ENCODE peak calls at places on chromosomes 6 and 20, in five cellular contexts. One of them, this sample, is unnamed. For H3K9me3 and H3K4me1, the result is how much of the 10 kb centered on the place peaks cover.

GRCh38 chr20:4607287-4607713 is 114.4 kb upstream of the PRND start:
- DNase-seq in stomach: peak
- DNase-seq in A549: peak
- DNase-seq in tibial nerve: peak
- DNase-seq in GM12878: peak
- DNase-seq in this sample: peak

GRCh38 chr20:53930651-53931504 is 139.5 kb downstream of the BCAS1 start:
- DNase-seq in tibial nerve: no peak
- DNase-seq in A549: no peak
- DNase-seq in stomach: no peak
- DNase-seq in GM12878: no peak
- DNase-seq in this sample: no peak

GRCh38 chr20:21027569-21027968 is 78.6 kb downstream of the LINC00237 start:
- DNase-seq in GM12878: no peak
- DNase-seq in tibial nerve: no peak
- DNase-seq in stomach: no peak
- DNase-seq in A549: peak
- DNase-seq in this sample: no peak

GRCh38 chr6:129111853-129112252 is 228.9 kb downstream of the LAMA2 start:
- DNase-seq in stomach: no peak
- DNase-seq in tibial nerve: no peak
- DNase-seq in A549: no peak
- DNase-seq in GM12878: no peak
- DNase-seq in this sample: no peak

GRCh38 chr6:126312013-126312665 is 27.8 kb upstream of the CENPW start:
- DNase-seq in A549: peak
- DNase-seq in tibial nerve: no peak
- DNase-seq in GM12878: no peak
- DNase-seq in stomach: no peak
- DNase-seq in this sample: no peak

GRCh38 chr6:63476302-63476701 is 96.0 kb upstream of the LOC128125822 start:
- DNase-seq in GM12878: no peak
- DNase-seq in stomach: no peak
- DNase-seq in tibial nerve: no peak
- DNase-seq in A549: no peak
- DNase-seq in this sample: no peak

GRCh38 chr20:36770680-36771079 is 2.9 kb downstream of the DSN1 start:
- DNase-seq in A549: no peak
- DNase-seq in GM12878: no peak
- DNase-seq in stomach: no peak
- DNase-seq in tibial nerve: no peak
- DNase-seq in this sample: no peak

GRCh38 chr20:45308078-45308778 is at the start of gene MATN4:
- DNase-seq in A549: no peak
- DNase-seq in tibial nerve: no peak
- DNase-seq in stomach: peak
- DNase-seq in GM12878: no peak
- DNase-seq in this sample: peak

GRCh38 chr20:50338479-50339195 is 148.0 kb downstream of the CEBPB start:
- DNase-seq in A549: no peak
- DNase-seq in tibial nerve: no peak
- DNase-seq in stomach: no peak
- DNase-seq in GM12878: peak
- DNase-seq in this sample: no peak

GRCh38 chr6:170208171-170208601 is 82.7 kb downstream of the DLL1 start:
- DNase-seq in A549: no peak
- DNase-seq in tibial nerve: peak
- DNase-seq in GM12878: no peak
- DNase-seq in stomach: peak
- DNase-seq in this sample: no peak

GRCh38 chr6:170206317-170206621 is 84.6 kb downstream of the DLL1 start:
- DNase-seq in A549: no peak
- DNase-seq in GM12878: no peak
- DNase-seq in stomach: peak
- DNase-seq in tibial nerve: peak
- DNase-seq in this sample: no peak

GRCh38 chr6:170208651-170209353 is 82.1 kb downstream of the DLL1 start:
- DNase-seq in tibial nerve: peak
- DNase-seq in stomach: peak
- DNase-seq in GM12878: no peak
- DNase-seq in A549: no peak
- DNase-seq in this sample: no peak

GRCh38 chr6:170206931-170207431 is 83.9 kb downstream of the DLL1 start:
- DNase-seq in A549: no peak
- DNase-seq in stomach: peak
- DNase-seq in GM12878: no peak
- DNase-seq in tibial nerve: no peak
- DNase-seq in this sample: no peak

DNA sequence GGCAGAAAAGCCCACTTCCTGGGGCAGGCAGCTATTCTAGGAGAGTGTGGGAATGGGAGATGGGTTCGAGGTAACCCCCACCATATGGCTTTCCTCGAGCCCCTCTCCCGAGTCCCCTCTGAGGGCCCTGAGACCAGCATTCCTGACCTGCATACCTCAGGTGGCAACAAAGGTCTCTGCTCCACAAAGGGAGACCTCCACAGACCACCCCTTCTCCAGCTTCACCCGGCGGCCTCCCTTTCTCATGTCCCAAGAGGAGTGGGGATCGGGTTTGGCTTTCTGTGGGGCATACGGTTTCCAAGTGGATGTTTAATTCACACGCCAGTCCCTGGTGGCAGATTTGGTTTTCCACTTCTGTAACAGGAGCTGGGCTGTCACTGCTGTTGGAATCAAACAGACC is 83.3 kb downstream of the DLL1 start:
- DNase-seq in tibial nerve: peak
- DNase-seq in stomach: peak
- DNase-seq in GM12878: no peak
- DNase-seq in A549: no peak
- DNase-seq in this sample: no peak
- H3K9me3 ChIP-seq in tibial nerve: under half
- H3K9me3 ChIP-seq in stomach: under half
- H3K9me3 ChIP-seq in GM12878: under half
- H3K9me3 ChIP-seq in A549: under half
- H3K9me3 ChIP-seq in this sample: under half

DNA sequence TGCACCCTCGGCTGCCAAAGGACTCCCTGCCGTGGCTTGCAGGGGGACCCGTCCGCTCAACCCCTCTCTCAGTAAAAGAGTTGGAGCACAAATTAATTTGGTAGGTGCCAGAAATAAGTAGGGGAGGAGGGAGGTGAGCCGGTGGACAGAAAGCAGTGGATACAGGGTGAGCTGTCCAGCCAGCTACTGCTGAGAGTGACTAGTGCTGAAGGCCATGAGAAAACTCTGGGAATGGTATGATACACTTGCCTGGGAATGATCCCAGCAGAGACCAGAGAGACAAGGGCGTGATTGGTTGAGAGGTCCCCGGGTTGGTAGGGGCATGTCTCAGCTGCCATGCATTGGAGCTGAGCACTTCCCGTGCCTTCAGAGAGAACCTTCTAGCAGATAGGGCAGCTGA is 15.7 kb downstream of the FOXQ1 start:
- DNase-seq in stomach: no peak
- DNase-seq in tibial nerve: no peak
- DNase-seq in GM12878: no peak
- DNase-seq in A549: no peak
- DNase-seq in this sample: no peak
- TF ChIP-seq EP300 in stomach: no peak
- TF ChIP-seq EP300 in tibial nerve: no peak
- TF ChIP-seq EP300 in GM12878: no peak
- TF ChIP-seq EP300 in A549: no peak
- TF ChIP-seq EP300 in this sample: no peak

GRCh38 chr6:150271172-150271500 is 97.7 kb upstream of the IYD start:
- DNase-seq in tibial nerve: no peak
- DNase-seq in stomach: no peak
- DNase-seq in GM12878: no peak
- DNase-seq in A549: no peak
- DNase-seq in this sample: no peak

GRCh38 chr6:150272976-150273315 is 95.9 kb upstream of the IYD start:
- DNase-seq in GM12878: no peak
- DNase-seq in stomach: no peak
- DNase-seq in A549: no peak
- DNase-seq in tibial nerve: no peak
- DNase-seq in this sample: no peak

GRCh38 chr6:150271501-150272263 is 97.1 kb upstream of the IYD start:
- DNase-seq in tibial nerve: no peak
- DNase-seq in GM12878: no peak
- DNase-seq in stomach: no peak
- DNase-seq in A549: no peak
- DNase-seq in this sample: no peak

GRCh38 chr6:150273457-150274309 is 95.1 kb upstream of the IYD start:
- DNase-seq in stomach: no peak
- DNase-seq in GM12878: no peak
- DNase-seq in tibial nerve: no peak
- DNase-seq in A549: no peak
- DNase-seq in this sample: no peak

GRCh38 chr6:150272264-150272975 is 96.4 kb upstream of the IYD start:
- DNase-seq in A549: no peak
- DNase-seq in tibial nerve: no peak
- DNase-seq in GM12878: no peak
- DNase-seq in stomach: no peak
- DNase-seq in this sample: no peak
- H3K4me1 ChIP-seq in A549: under half
- H3K4me1 ChIP-seq in tibial nerve: under half
- H3K4me1 ChIP-seq in GM12878: under half
- H3K4me1 ChIP-seq in stomach: under half
- H3K4me1 ChIP-seq in this sample: under half

GRCh38 chr6:113855500-113856010 is 1.6 kb upstream of the MARCKS start:
- DNase-seq in GM12878: no peak
- DNase-seq in A549: peak
- DNase-seq in tibial nerve: peak
- DNase-seq in stomach: no peak
- DNase-seq in this sample: peak
- H3K9me3 ChIP-seq in GM12878: under half
- H3K9me3 ChIP-seq in A549: under half
- H3K9me3 ChIP-seq in tibial nerve: under half
- H3K9me3 ChIP-seq in stomach: under half
- H3K9me3 ChIP-seq in this sample: under half

GRCh38 chr6:153618371-153619328 is 420.4 kb upstream of the OPRM1 start:
- DNase-seq in tibial nerve: no peak
- DNase-seq in stomach: no peak
- DNase-seq in A549: no peak
- DNase-seq in GM12878: no peak
- DNase-seq in this sample: no peak
- TF ChIP-seq EP300 in tibial nerve: no peak
- TF ChIP-seq EP300 in stomach: no peak
- TF ChIP-seq EP300 in A549: no peak
- TF ChIP-seq EP300 in GM12878: no peak
- TF ChIP-seq EP300 in this sample: no peak

This sample was measured in transverse colon.